ENCODE peak calls at places on chromosomes 16 and 17, in five cellular contexts. S, K, H, M and Z are unnamed samples.

GRCh38 chr17:49456172-49456965 is 38.7 kb upstream of the NGFR start:
- DNase-seq in S (no peak), K (peak), H (no peak), M (no peak), Z (no peak)

GRCh38 chr16:27430512-27430911 is 28.5 kb downstream of the IL21R start:
- DNase-seq in S (no peak), K (no peak), H (no peak), M (peak), Z (no peak)

GRCh38 chr16:5706206-5706605 is 608.6 kb upstream of the EEF2KMT start:
- DNase-seq in S (no peak), K (peak), H (no peak), M (no peak), Z (no peak)

GRCh38 chr16:8576141-8577004 is 13.9 kb downstream of the TMEM114 start:
- DNase-seq in S (no peak), K (no peak), H (no peak), M (no peak), Z (no peak)

GRCh38 chr16:21656795-21657768 is 4.7 kb upstream of the IGSF6 start:
- DNase-seq in S (peak), K (peak), H (no peak), M (peak), Z (peak)

GRCh38 chr17:83114706-83115105 is 35.3 kb downstream of the METRNL start:
- DNase-seq in S (no peak), K (no peak), H (no peak), M (no peak), Z (no peak)

GRCh38 chr16:57051696-57052228 is 40.6 kb upstream of the CPNE2 start:
- DNase-seq in S (peak), K (no peak), H (no peak), M (no peak), Z (peak)

GRCh38 chr17:62910277-62910676 is 55.8 kb upstream of the TANC2 start:
- DNase-seq in S (no peak), K (no peak), H (no peak), M (no peak), Z (no peak)

GRCh38 chr17:62601438-62601837 is 26.0 kb upstream of the MRC2 start:
- DNase-seq in S (no peak), K (no peak), H (no peak), M (no peak), Z (no peak)

GRCh38 chr16:80788016-80788415 is 16.4 kb downstream of the CDYL2 start:
- DNase-seq in S (no peak), K (peak), H (no peak), M (no peak), Z (no peak)

GRCh38 chr17:36593651-36594316 is 2.1 kb downstream of the DHRS11 start:
- DNase-seq in S (no peak), K (no peak), H (no peak), M (no peak), Z (no peak)

GRCh38 chr17:39213852-39214251 is 11.9 kb downstream of the STAC2 start:
- DNase-seq in S (no peak), K (peak), H (no peak), M (no peak), Z (no peak)

GRCh38 chr16:71852146-71852545 is 6.4 kb downstream of the ATXN1L start:
- DNase-seq in S (no peak), K (no peak), H (no peak), M (no peak), Z (no peak)

GRCh38 chr17:2018716-2019490 is 6.2 kb downstream of the RTN4RL1 start:
- DNase-seq in S (no peak), K (no peak), H (no peak), M (no peak), Z (no peak)

GRCh38 chr17:41992576-41992975 is 24.7 kb downstream of the DNAJC7 start:
- DNase-seq in S (no peak), K (no peak), H (no peak), M (no peak), Z (no peak)

GRCh38 chr17:1928976-1929375 is 96.2 kb downstream of the RTN4RL1 start:
- DNase-seq in S (no peak), K (no peak), H (no peak), M (no peak), Z (no peak)

GRCh38 chr17:70829876-70830275 is 660.5 kb downstream of the KCNJ2 start:
- DNase-seq in S (no peak), K (peak), H (no peak), M (no peak), Z (no peak)

GRCh38 chr16:49050607-49051006 is 231.0 kb downstream of the CBLN1 start:
- DNase-seq in S (no peak), K (no peak), H (no peak), M (no peak), Z (no peak)

GRCh38 chr17:35775039-35775438 is 14.4 kb downstream of the C17orf50 start:
- DNase-seq in S (no peak), K (no peak), H (no peak), M (no peak), Z (no peak)

GRCh38 chr16:22323173-22323997 is 26.2 kb downstream of the POLR3E start:
- DNase-seq in S (no peak), K (no peak), H (no peak), M (no peak), Z (no peak)

GRCh38 chr16:3874794-3875692 is 5.5 kb downstream of the CREBBP start:
- DNase-seq in S (no peak), K (no peak), H (no peak), M (no peak), Z (no peak)

GRCh38 chr17:61219460-61219859 is 180.2 kb upstream of the TBX2 start:
- DNase-seq in S (no peak), K (no peak), H (no peak), M (no peak), Z (no peak)

GRCh38 chr16:80071964-80072363 is 468.8 kb upstream of the DYNLRB2 start:
- DNase-seq in S (no peak), K (no peak), H (no peak), M (no peak), Z (no peak)

GRCh38 chr17:46157443-46158107 is 35.7 kb downstream of the KANSL1 start:
- DNase-seq in S (no peak), K (no peak), H (no peak), M (no peak), Z (no peak)

GRCh38 chr17:3043737-3044365 is 19.6 kb downstream of the OR1D5 start:
- DNase-seq in S (no peak), K (no peak), H (no peak), M (peak), Z (no peak)

GRCh38 chr16:64362193-64362592 is 759.7 kb downstream of the CDH11 start:
- DNase-seq in S (no peak), K (peak), H (no peak), M (no peak), Z (no peak)

GRCh38 chr16:87344931-87345631 is 27.9 kb upstream of the C16orf95 start:
- DNase-seq in S (no peak), K (peak), H (no peak), M (no peak), Z (no peak)

GRCh38 chr17:83064021-83064731 is 15.2 kb upstream of the METRNL start:
- DNase-seq in S (no peak), K (no peak), H (peak), M (no peak), Z (no peak)

DNA sequence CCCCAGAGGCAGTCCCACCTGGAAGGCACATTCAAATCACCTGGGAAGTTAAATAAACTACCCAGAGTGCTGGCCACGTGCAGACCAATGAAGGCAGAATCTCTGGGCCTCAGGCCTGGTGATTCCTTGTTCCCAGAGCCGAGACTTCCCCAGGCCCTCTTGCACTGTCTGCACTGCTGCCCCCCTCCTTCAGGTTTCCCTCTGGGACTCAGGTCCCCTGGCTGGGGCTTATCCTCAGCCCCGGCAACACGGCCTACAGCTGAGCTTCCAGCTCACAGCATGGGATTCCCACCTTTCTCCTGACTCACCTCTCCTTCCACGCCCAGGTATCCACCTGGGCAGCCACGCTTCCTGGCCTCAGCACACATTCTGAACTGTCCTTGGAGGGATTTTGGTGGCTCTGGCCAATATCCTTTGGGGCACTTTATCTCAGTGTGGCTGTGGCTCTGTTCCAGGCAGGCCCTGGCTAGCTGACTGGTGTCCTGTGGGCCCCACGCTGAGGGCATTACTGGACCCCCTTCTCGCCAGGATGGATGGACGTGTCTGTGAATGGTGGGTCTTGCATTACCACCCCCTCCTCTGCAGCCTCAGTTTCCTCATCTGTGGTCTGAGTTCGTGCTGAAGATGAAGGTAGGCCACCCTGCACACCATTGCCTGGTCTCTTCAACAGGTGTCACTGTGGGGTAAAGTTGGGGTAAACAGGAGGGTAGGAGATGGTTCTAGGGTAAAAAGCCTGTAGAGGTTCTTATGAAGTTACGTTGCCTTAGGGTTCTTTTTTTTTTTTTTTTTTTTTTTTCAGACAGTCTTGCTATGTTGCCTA is 165.7 kb downstream of the IRF8 start:
- DNase-seq in S (no peak), K (no peak), H (no peak), M (no peak), Z (no peak)
- TF ChIP-seq CTCF in S (no peak), K (no peak), H (no peak), M (no peak), Z (no peak)

GRCh38 chr17:56131431-56131830 is 21.8 kb upstream of the ANKFN1 start:
- DNase-seq in S (no peak), K (no peak), H (no peak), M (no peak), Z (no peak)
- TF ChIP-seq CTCF in S (no peak), K (no peak), H (no peak), M (no peak), Z (no peak)

DNA sequence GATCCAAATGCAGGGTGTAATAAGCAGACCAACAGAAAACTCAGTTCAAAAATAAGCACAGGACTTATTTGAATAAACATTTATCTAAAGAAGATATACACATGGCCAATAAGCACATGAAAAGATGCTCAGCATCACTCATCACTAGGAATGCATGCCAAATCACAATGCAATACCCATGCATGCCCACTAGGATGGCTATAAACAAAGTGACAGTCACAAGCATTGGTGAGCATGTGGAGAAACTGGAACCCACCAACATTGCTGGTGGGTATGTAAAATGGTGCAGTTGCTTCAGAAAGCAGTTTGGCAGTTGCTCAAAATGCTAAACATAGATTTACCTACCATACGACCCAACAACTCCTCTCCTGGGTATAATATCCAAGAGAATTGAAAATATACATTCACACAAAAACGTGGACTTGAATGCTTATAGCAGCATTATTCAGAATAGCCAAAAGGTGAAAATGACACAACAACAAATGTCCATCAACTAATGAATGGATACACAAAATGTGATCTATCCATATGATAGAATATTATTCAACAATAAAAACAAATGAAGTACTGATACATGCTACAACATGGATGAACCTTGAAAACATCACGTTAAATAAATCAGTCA is 20.1 kb downstream of the UBE2O start:
- DNase-seq in S (no peak), K (peak), H (no peak), M (no peak), Z (no peak)
- TF ChIP-seq CTCF in S (peak), K (peak), H (peak), M (peak), Z (no peak)

DNA sequence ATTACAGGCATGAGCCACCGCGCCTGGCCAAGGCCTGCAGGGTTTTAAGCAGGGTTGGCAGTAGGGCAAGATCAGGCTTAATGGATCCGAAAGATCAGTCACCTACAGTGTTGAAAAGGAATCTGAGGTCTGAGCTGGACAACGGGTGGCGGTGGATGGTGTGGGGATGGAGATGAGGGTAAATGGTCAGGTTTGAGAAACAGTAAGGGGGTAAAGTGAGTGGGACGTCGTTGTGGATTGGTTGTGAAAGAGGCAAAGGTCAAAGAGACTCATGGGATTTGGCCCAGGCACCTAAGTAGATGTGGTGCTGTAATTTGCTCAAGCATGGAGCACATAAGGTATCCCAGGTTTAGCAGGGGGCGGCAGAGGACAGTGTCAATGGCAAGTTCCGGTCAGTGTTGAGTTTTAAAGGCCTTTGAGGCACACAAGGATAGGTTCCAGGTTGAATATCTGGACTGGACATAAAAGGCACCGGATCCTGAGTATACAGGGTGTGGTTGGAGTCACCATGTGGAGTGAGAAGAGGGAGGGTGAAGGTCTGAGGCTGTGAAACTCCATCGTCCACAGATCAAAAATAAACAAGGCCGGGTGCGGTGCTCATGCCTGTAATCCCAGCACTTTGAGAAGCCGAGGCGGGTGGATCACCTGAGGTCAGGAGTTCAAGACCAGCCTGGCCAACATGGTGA is 1.1 kb upstream of the SLC16A5 start:
- DNase-seq in S (no peak), K (no peak), H (no peak), M (no peak), Z (no peak)
- TF ChIP-seq CTCF in S (no peak), K (no peak), H (no peak), M (no peak), Z (no peak)

DNA sequence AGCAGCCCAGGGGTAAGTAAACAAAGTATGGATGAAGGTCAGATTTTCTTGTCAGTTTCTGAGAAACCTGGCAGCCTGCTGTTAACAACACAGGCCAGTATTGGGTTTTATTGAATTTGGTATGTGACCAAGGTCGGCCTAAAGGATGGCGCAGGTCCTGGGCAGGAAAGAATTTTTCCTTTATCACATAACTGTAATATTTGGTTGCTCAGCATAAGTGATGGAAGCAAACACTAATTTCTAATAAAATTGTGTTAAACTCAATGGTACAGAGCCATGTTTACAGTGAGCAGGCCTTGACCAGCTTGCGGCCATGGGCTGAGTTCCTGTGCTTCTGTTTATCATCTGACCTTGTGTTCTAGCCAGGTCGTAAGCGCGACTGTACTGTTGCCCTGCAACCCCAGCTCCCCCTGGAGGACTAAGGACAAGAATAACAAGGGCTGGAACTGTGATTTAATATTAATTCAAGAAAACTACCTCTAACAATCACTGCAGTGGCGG is 10.5 kb downstream of the POLDIP2 start:
- DNase-seq in S (no peak), K (no peak), H (no peak), M (peak), Z (no peak)
- TF ChIP-seq CTCF in S (peak), K (no peak), H (no peak), M (peak), Z (no peak)

DNA sequence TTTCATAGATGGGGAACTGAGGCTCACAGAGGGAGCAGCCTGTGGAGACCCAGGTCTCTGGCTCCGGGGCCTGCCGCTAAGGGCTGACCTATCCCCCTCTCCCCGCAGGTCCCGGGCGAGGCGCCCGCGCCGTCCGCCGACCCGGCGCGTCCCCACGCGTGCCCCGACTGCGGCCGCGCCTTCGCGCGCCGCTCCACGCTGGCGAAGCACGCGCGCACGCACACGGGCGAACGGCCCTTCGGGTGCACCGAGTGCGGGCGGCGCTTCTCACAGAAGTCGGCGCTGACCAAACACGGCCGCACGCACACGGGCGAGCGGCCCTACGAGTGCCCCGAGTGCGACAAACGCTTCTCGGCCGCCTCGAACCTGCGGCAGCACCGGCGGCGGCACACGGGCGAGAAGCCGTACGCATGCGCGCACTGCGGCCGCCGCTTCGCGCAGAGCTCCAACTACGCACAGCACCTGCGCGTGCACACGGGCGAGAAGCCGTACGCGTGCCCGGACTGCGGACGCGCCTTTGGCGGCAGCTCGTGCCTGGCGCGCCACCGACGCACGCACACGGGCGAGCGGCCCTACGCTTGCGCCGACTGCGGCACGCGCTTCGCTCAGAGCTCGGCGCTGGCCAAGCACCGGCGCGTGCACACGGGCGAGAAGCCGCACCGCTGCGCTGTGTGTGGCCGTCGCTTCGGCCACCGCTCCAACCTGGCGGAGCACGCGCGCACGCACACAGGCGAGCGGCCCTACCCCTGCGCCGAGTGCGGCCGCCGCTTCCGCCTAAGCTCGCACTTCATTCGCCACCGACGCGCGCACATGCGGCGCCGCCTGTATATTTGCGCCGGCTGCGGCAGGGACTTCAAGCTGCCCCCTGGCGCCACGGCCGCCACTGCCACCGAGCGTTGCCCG is 10.3 kb downstream of the ZNF771 start:
- DNase-seq in S (peak), K (peak), H (no peak), M (peak), Z (peak)
- TF ChIP-seq CTCF in S (peak), K (peak), H (no peak), M (no peak), Z (no peak)

GRCh38 chr17:73194514-73195222 is 1.8 kb downstream of the COG1 start:
- DNase-seq in S (no peak), K (peak), H (no peak), M (no peak), Z (no peak)

GRCh38 chr17:73191443-73192218 is 1.2 kb upstream of the COG1 start:
- DNase-seq in S (peak), K (peak), H (peak), M (peak), Z (peak)

GRCh38 chr17:73192219-73192893 is 499 bp upstream of the COG1 start:
- DNase-seq in S (peak), K (peak), H (no peak), M (peak), Z (peak)

GRCh38 chr17:73196500-73196899 is 3.6 kb downstream of the COG1 start:
- DNase-seq in S (no peak), K (no peak), H (no peak), M (peak), Z (no peak)

GRCh38 chr17:73192894-73193701 is at the start of gene COG1:
- DNase-seq in S (peak), K (peak), H (peak), M (peak), Z (peak)
- TF ChIP-seq CTCF in S (no peak), K (no peak), H (no peak), M (no peak), Z (no peak)

DNA sequence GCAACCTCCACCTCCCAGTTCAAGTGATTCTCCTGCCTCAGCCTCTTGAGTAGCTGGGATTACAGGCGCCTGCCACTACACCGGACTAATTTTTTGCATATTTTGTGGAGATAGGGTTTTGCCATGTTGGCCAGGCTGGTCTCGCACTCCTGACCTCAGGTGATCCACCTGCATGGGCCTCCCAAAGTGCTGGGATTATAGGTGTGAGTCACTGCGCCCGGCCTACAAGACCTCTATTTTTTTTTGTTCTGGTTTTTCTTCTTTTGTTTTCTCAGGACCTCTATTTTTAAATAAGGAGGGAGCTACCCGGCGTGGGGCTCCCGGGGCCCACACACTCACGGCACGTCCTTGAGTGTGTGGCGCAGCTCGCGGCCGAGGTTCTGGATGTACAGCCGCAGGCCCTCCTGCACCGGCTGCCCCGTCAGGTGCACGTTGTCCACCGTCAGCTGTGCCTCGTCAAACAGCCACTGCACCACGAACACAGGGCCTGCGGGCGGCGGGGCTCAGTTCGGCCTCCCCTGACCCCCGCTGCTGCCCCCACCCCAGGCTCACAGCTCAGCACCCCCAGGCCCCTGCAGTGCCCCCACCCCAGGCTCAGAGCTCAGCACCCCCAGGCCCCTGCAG is 5.8 kb downstream of the NOTUM start:
- DNase-seq in S (no peak), K (no peak), H (no peak), M (no peak), Z (no peak)
- TF ChIP-seq CTCF in S (no peak), K (no peak), H (no peak), M (no peak), Z (no peak)